ENCODE peak calls at places on chromosomes 2 and 18, in five cellular contexts. P, X, S, M and D are unnamed samples.

GRCh38 chr2:254231-254630 is 9.6 kb downstream of the SH3YL1 start:
- DNase-seq in M (no peak), S (no peak), X (no peak), P (no peak), D (no peak)

GRCh38 chr2:143632751-143633374 is 503.6 kb downstream of the ARHGAP15 start:
- DNase-seq in M (no peak), P (no peak), S (no peak), X (no peak), D (no peak)

GRCh38 chr2:186771850-186772463 is 77.0 kb downstream of the ZSWIM2 start:
- DNase-seq in P (no peak), X (peak; percentile 32), M (no peak), S (no peak), D (no peak)

GRCh38 chr2:56448403-56448998 is 264.7 kb downstream of the CCDC85A start:
- DNase-seq in M (no peak), X (peak; percentile 31), P (no peak), S (no peak), D (no peak)

GRCh38 chr2:180268006-180268405 is 260.9 kb upstream of the CWC22 start:
- DNase-seq in P (no peak), X (no peak), S (no peak), M (no peak), D (no peak)

GRCh38 chr2:74152954-74153353 is 5.2 kb upstream of the BOLA3 start:
- DNase-seq in M (no peak), X (no peak), S (no peak), P (no peak), D (no peak)

GRCh38 chr2:167134381-167135072 is 246.2 kb downstream of the XIRP2 start:
- DNase-seq in X (peak; percentile 86), P (no peak), M (no peak), S (no peak), D (peak; percentile 10)

GRCh38 chr18:57122906-57123510 is 23.9 kb upstream of the BOD1L2 start:
- DNase-seq in S (no peak), X (no peak), M (no peak), P (no peak), D (no peak)

GRCh38 chr2:231674587-231675334 is 33.6 kb upstream of the PTMA start:
- DNase-seq in M (peak; percentile 99), S (peak; percentile 56), P (no peak), X (no peak), D (no peak)

GRCh38 chr2:224754129-224754528 is 38.0 kb upstream of the CCDC195 start:
- DNase-seq in M (no peak), X (peak; percentile 57), P (no peak), S (no peak), D (peak; percentile 66)

GRCh38 chr2:199339826-199340605 is 117.7 kb downstream of the SATB2 start:
- DNase-seq in S (no peak), P (peak; percentile 32), M (no peak), X (no peak), D (peak; percentile 71)

GRCh38 chr2:199219551-199219950 is 238.2 kb downstream of the SATB2 start:
- DNase-seq in S (no peak), M (no peak), X (peak; percentile 3), P (no peak), D (no peak)

GRCh38 chr2:173218331-173219056 is 136.2 kb upstream of the CDCA7 start:
- DNase-seq in S (no peak), M (no peak), X (no peak), P (no peak), D (no peak)

GRCh38 chr2:100865819-100866462 is 46.0 kb downstream of the NPAS2 start:
- DNase-seq in X (peak; percentile 83), M (no peak), S (no peak), P (no peak), D (no peak)

GRCh38 chr2:121902171-121902591 is 146.7 kb downstream of the TSN start:
- DNase-seq in P (no peak), S (peak; percentile 76), X (no peak), M (no peak), D (no peak)

GRCh38 chr2:7272180-7272579 is 355.0 kb downstream of the RNF144A start:
- DNase-seq in P (no peak), S (no peak), M (no peak), X (peak; percentile 90), D (no peak)

GRCh38 chr2:72887836-72888437 is 729 bp downstream of the SPR start:
- DNase-seq in P (peak; percentile 60), S (peak; percentile 77), X (peak; percentile 76), M (peak; percentile 33), D (peak; percentile 59)

GRCh38 chr2:3606370-3607124 is 11.6 kb downstream of the COLEC11 start:
- DNase-seq in M (no peak), P (no peak), S (no peak), X (no peak), D (no peak)

GRCh38 chr2:188975497-188976102 is 1.4 kb downstream of the COL3A1 start:
- DNase-seq in X (no peak), S (peak; percentile 2), P (no peak), M (no peak), D (peak; percentile 87)

GRCh38 chr2:191703079-191703725 is 25.3 kb downstream of the NABP1 start:
- DNase-seq in X (no peak), P (no peak), S (no peak), M (no peak), D (no peak)

GRCh38 chr18:58004317-58004716 is 39.7 kb upstream of the NEDD4L start:
- DNase-seq in X (peak; percentile 90), S (no peak), P (no peak), M (no peak), D (peak; percentile 34)

GRCh38 chr2:98828793-98829371 is 98.0 kb upstream of the MGAT4A start:
- DNase-seq in S (no peak), M (no peak), X (no peak), P (peak; percentile 70), D (no peak)

GRCh38 chr2:81650048-81650971 is 1345.8 kb upstream of the LRRTM1 start:
- DNase-seq in M (no peak), P (no peak), S (no peak), X (peak; percentile 77), D (no peak)

GRCh38 chr2:108448678-108449409 is at the start of gene GCC2:
- DNase-seq in X (peak; percentile 86), P (peak; percentile 90), S (peak; percentile 89), M (peak; percentile 96), D (peak; percentile 64)

GRCh38 chr2:108643450-108643849 is 75.8 kb upstream of the RANBP2 start:
- DNase-seq in S (no peak), P (no peak), M (no peak), X (no peak), D (no peak)

GRCh38 chr2:189082576-189082975 is 97.0 kb downstream of the COL5A2 start:
- DNase-seq in P (no peak), S (no peak), M (no peak), X (no peak), D (peak; percentile 67)

GRCh38 chr2:15092166-15092565 is 459.6 kb downstream of the LRATD1 start:
- DNase-seq in M (no peak), P (no peak), S (no peak), X (no peak), D (no peak)

GRCh38 chr2:10166489-10167295 is 44.2 kb downstream of the RRM2 start:
- DNase-seq in M (no peak), P (no peak), S (no peak), X (no peak), D (no peak)

GRCh38 chr2:117342415-117342814 is 472.1 kb upstream of the DDX18 start:
- DNase-seq in X (no peak), M (no peak), P (no peak), S (no peak), D (no peak)

GRCh38 chr2:179107179-179107541 is 57.2 kb upstream of the CCDC141 start:
- DNase-seq in P (no peak), S (no peak), X (no peak), M (no peak), D (no peak)
- H3K4me3 ChIP-seq in P (no peak overlapping the region), S (no peak overlapping the region), X (no peak overlapping the region), M (no peak overlapping the region), D (no peak overlapping the region)

GRCh38 chr2:170869461-170869860 is 52.8 kb downstream of the GAD1 start:
- DNase-seq in M (no peak), P (no peak), X (no peak), S (no peak), D (no peak)

GRCh38 chr2:170869036-170869435 is 52.3 kb downstream of the GAD1 start:
- DNase-seq in M (no peak), X (peak; percentile 17), P (no peak), S (no peak), D (no peak)

GRCh38 chr2:170878505-170878904 is 50.5 kb upstream of the GORASP2 start:
- DNase-seq in M (no peak), S (no peak), X (no peak), P (no peak), D (no peak)

GRCh38 chr2:170878061-170878460 is 51.0 kb upstream of the GORASP2 start:
- DNase-seq in S (no peak), M (no peak), X (peak; percentile 76), P (no peak), D (no peak)

GRCh38 chr2:170873035-170873692 is 55.9 kb upstream of the GORASP2 start:
- DNase-seq in M (peak; percentile 77), S (peak; percentile 86), X (peak; percentile 53), P (peak; percentile 24), D (no peak)
- TF ChIP-seq CTCF in M (peak; percentile 98), S (peak; percentile 98), X (peak; percentile 98), P (peak; percentile 98), D (peak; percentile 94)

DNA sequence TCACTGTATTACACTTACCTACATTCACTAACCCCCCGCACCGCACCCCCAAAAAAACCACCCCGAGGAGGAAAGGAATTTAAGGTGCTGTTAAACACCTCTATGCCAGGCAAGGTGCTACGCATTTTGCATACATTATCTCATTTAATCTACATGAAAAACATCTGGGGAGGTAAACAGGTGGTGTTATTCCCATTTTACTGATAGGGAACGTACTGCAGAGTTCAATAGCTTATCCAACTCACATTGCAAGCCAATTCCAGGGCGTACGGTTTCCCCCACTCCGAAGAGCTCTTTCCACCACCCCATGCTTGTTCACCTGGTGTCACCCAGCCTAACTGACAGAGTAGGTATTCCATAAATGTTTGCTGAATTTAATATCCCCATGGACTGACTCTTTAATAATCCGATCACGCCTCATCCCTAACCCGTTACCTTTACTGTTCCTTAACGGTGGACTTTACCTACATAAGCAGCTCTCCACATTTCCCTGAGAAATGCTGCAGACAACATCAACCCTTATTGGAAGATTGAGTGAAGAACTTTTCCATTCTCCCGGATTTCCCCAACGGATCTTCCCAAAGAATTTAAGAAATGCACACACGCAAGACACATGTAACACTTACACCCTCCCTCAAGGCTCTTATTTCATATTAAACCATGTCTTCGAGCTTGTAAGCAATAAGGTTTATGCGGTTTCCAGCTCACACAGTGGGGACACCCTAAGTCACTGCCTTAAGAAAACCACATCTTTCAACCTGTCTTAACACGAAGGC is 1.2 kb downstream of the RAPH1 start:
- DNase-seq in M (peak; percentile 41), P (no peak), X (peak; percentile 66), S (peak; percentile 6), D (peak; percentile 76)
- H3K4me3 ChIP-seq in M (peak overlapping the region; percentile 90), P (no peak overlapping the region), X (peak overlapping the region; percentile 95), S (no peak overlapping the region), D (peak overlapping the region; percentile 99)

DNA sequence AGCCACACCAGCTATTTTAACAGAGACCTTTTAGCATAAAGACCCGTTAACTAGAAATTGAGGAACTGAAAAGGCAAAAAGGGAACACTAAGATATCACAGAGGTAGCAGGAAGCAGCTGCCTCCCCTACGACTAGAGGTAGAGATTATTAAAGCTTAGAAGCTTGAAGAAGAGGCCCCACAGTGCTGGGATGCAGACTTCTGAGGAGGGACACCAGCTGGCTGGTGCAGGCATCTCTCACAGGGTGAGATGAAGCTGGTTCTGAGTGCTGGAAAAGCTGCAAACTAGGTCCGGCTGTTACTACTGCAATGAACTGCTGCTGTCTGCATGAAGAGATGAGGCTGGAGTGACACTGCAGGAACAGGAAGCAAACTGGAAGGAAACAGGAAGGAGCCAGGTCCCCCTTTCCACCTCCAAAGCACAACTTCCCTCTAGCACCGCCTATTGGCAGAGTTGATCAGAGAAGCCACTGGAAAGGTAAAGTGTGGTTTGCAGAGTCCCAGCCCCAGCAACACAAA is 61.2 kb upstream of the MRPS9 start:
- DNase-seq in M (peak; percentile 94), S (peak; percentile 43), X (no peak), P (peak; percentile 59), D (no peak)
- TF ChIP-seq CTCF in M (peak; percentile 93), S (peak; percentile 58), X (no peak), P (peak; percentile 71), D (no peak)